ENCODE peak calls at places on chromosomes 4 and X, in eight cellular contexts. P is upper lobe of right lung, O is HFF-Myc, J is AG10803, Q is colonic mucosa, S is heart left ventricle, W is AG09319, Y is lower lobe of right lung. F is an unnamed sample.

GRCh38 chr4:88697588-88698329 is at the start of gene NAP1L5:
- DNase-seq in P (peak; percentile 79), O (no peak), J (peak; percentile 67), Q (peak; percentile 63), S (peak; percentile 83), W (no peak), Y (peak; percentile 75), F (peak; percentile 84)

GRCh38 chrX:129478516-129478915 is 44.8 kb downstream of the SMARCA1 start:
- DNase-seq in P (no peak), O (no peak), J (peak; percentile 40), Q (no peak), S (no peak), W (peak; percentile 7), Y (no peak), F (no peak)

GRCh38 chr4:42995343-42995944 is 102.9 kb downstream of the GRXCR1 start:
- DNase-seq in P (no peak), O (peak; percentile 1), J (peak; percentile 15), Q (no peak), S (no peak), W (no peak), Y (no peak), F (no peak)

GRCh38 chrX:150616863-150617198 is 48.4 kb downstream of the MTM1 start:
- DNase-seq in P (no peak), O (no peak), J (peak; percentile 0), Q (no peak), S (no peak), W (no peak), Y (no peak), F (no peak)

GRCh38 chrX:123968383-123969050 is 7.0 kb downstream of the STAG2 start:
- DNase-seq in P (no peak), O (no peak), J (no peak), Q (no peak), S (no peak), W (no peak), Y (no peak), F (no peak)

GRCh38 chr4:151668687-151669402 is 92.0 kb downstream of the GATB start:
- DNase-seq in P (no peak), O (no peak), J (no peak), Q (no peak), S (no peak), W (no peak), Y (no peak), F (no peak)

GRCh38 chrX:31656013-31656412 is 584.2 kb upstream of the FTHL17 start:
- DNase-seq in P (no peak), O (no peak), J (peak; percentile 0), Q (no peak), S (no peak), W (no peak), Y (no peak), F (no peak)

GRCh38 chr4:95155759-95156451 is 392.9 kb downstream of the UNC5C start:
- DNase-seq in P (no peak), O (no peak), J (peak; percentile 56), Q (no peak), S (no peak), W (no peak), Y (no peak), F (no peak)

GRCh38 chr4:106344324-106344970 is 24.1 kb downstream of the GIMD1 start:
- DNase-seq in P (no peak), O (no peak), J (peak; percentile 50), Q (no peak), S (no peak), W (no peak), Y (no peak), F (no peak)

GRCh38 chr4:15470149-15470520 is 453 bp downstream of the CC2D2A start:
- DNase-seq in P (no peak), O (no peak), J (no peak), Q (no peak), S (no peak), W (no peak), Y (no peak), F (no peak)

GRCh38 chr4:7655549-7656243 is 221.0 kb upstream of the PSAPL1 start:
- DNase-seq in P (no peak), O (no peak), J (no peak), Q (no peak), S (peak; percentile 57), W (no peak), Y (peak; percentile 29), F (no peak)

GRCh38 chrX:52852110-52852872 is 15.6 kb downstream of the XAGE3 start:
- DNase-seq in P (no peak), O (no peak), J (peak; percentile 53), Q (no peak), S (no peak), W (no peak), Y (no peak), F (no peak)

GRCh38 chrX:69807400-69807799 is 191.5 kb downstream of the EDA start:
- DNase-seq in P (no peak), O (no peak), J (no peak), Q (no peak), S (no peak), W (no peak), Y (no peak), F (no peak)

GRCh38 chr4:105135746-105136145 is 10.9 kb upstream of the TET2 start:
- DNase-seq in P (no peak), O (no peak), J (no peak), Q (no peak), S (no peak), W (no peak), Y (no peak), F (no peak)

GRCh38 chr4:86306816-86307215 is 53.0 kb downstream of the MAPK10 start:
- DNase-seq in P (no peak), O (peak; percentile 6), J (peak; percentile 77), Q (no peak), S (no peak), W (peak; percentile 58), Y (no peak), F (no peak)

GRCh38 chr4:13816472-13816871 is 188.9 kb upstream of the BOD1L1 start:
- DNase-seq in P (no peak), O (no peak), J (no peak), Q (no peak), S (no peak), W (no peak), Y (no peak), F (no peak)

DNA sequence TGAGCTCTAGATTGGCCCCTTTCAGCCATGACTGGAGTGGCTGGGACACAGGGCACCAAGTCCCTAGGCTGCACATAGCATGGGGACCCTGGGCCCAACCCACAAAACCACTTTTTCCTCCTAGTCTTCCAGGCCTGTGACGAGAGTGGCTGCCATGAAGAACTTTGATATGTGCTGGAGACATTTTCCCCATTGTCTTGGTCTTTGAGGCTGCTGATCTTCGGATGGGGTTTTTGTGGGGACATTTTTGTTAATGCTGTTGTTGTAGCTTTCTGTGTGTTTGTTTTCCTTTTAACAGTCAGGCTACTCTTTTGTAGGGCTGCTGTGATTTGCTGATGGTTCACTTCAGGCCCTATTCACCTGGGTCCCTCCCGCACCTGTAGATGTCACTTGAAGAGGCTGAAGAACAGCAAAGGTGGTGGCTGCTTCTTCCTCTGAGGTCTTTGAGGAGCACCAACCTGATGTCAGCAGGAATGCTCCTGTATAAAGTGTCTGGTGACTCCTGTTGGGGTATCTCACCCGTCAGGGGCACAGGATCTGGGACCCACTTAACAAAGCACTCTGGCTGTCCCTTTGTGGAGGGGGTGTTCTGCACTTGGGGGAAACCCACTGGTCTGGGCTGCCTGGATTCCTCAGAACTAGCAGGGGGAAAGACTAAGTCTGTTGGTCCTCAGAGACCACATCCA is 49.6 kb upstream of the GRID2 start:
- DNase-seq in P (no peak), O (no peak), J (no peak), Q (no peak), S (peak; percentile 18), W (no peak), Y (no peak), F (no peak)
- TF ChIP-seq CTCF in P (no peak), O (no peak), J (no peak), Q (no peak), S (no peak), W (no peak), Y (no peak), F (no peak)

GRCh38 chr4:763191-763810 is 57.7 kb downstream of the PCGF3 start:
- DNase-seq in P (no peak), O (no peak), J (no peak), Q (no peak), S (peak; percentile 18), W (no peak), Y (peak; percentile 32), F (no peak)

GRCh38 chr4:763922-764321 is 58.3 kb downstream of the PCGF3 start:
- DNase-seq in P (no peak), O (no peak), J (no peak), Q (no peak), S (peak; percentile 51), W (no peak), Y (peak; percentile 28), F (no peak)

GRCh38 chr4:761739-762138 is 56.1 kb downstream of the PCGF3 start:
- DNase-seq in P (no peak), O (no peak), J (no peak), Q (no peak), S (peak; percentile 65), W (no peak), Y (peak; percentile 35), F (no peak)

GRCh38 chr4:761086-761485 is 55.5 kb downstream of the PCGF3 start:
- DNase-seq in P (no peak), O (no peak), J (no peak), Q (no peak), S (peak; percentile 44), W (no peak), Y (peak; percentile 24), F (no peak)

GRCh38 chr4:762211-763190 is 56.9 kb downstream of the PCGF3 start:
- DNase-seq in P (no peak), O (no peak), J (no peak), Q (no peak), S (peak; percentile 53), W (no peak), Y (peak; percentile 28), F (no peak)
- TF ChIP-seq CTCF in P (no peak), O (peak; percentile 16), J (peak; percentile 32), Q (no peak), S (no peak), W (peak; percentile 11), Y (no peak), F (no peak)

DNA sequence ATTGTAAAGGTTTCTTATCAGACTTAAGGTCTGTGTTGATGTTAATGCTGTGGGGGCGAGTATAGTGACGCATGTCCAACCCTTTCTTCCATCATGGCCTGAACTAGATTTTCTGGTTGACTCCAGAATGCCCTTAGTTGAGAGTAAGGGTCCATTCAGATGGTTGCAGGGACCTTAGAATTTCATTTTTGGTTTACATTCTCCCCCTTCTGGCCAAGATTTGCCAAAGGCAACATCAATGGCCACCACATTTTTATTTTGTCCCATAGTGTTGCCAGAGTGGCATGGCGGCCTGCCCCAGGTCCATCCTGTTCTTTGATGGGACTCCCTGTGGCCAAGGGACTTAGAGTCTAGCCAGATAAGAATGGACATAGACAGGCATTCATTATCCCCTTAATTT is 368.5 kb downstream of the GPM6A start:
- DNase-seq in P (no peak), O (no peak), J (no peak), Q (no peak), S (no peak), W (no peak), Y (no peak), F (no peak)
- TF ChIP-seq CTCF in P (no peak), O (no peak), J (peak; percentile 16), Q (no peak), S (no peak), W (no peak), Y (no peak), F (no peak)

DNA sequence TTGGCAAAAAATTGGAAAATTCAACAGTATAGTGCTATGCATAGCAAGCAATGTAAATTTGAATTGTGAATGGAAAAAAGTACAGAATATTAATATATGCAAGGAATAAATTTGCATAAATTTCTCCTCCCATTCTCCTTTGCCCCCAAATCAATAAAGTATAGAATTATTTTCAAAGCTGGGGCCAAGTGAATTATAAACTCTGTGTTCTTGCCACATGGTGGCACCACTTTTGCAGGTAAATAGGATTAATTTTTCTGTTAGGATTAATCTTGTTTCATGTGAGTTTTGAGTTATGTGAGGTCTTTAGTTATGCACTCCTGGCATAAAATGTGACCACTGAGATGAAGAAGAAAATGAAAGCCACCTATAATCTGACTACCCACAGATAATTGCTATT is 19.9 kb downstream of the COPS4 start:
- DNase-seq in P (no peak), O (no peak), J (peak; percentile 38), Q (no peak), S (no peak), W (no peak), Y (no peak), F (no peak)
- TF ChIP-seq CTCF in P (peak; percentile 25), O (peak; percentile 12), J (peak; percentile 44), Q (peak; percentile 32), S (no peak), W (peak; percentile 29), Y (peak; percentile 10), F (no peak)

F was measured in coronary artery.